ENCODE peak calls at places on chromosomes 13 and 19, in seven cellular contexts. R is lung; B is choroid plexus epithelial cell; C is IMR-90; Y is CD4-positive, alpha-beta T cell; J is dorsolateral prefrontal cortex; S is SK-N-SH. L is an unnamed sample.

GRCh38 chr19:8561071-8561764 is 16.0 kb downstream of the MYO1F start:
- DNase-seq in R (no peak), B (no peak), C (no peak), Y (no peak), J (no peak), S (no peak), L (no peak)

GRCh38 chr19:15995536-15995935 is 46.7 kb downstream of the OR10H4 start:
- DNase-seq in R (no peak), B (no peak), C (no peak), Y (no peak), J (no peak), S (no peak), L (no peak)

GRCh38 chr19:15412832-15413231 is 6.0 kb downstream of the AKAP8L start:
- DNase-seq in R (no peak), B (peak; percentile 35), C (no peak), Y (no peak), J (no peak), S (no peak), L (no peak)

GRCh38 chr19:8358948-8359347 is 5.0 kb upstream of the ANGPTL4 start:
- DNase-seq in R (no peak), B (no peak), C (no peak), Y (no peak), J (no peak), S (no peak), L (no peak)

GRCh38 chr19:19434483-19435045 is 29.1 kb downstream of the GATAD2A start:
- DNase-seq in R (no peak), B (peak; percentile 30), C (peak; percentile 39), Y (no peak), J (no peak), S (no peak), L (peak; percentile 54)

GRCh38 chr13:26198116-26198515 is 24.0 kb downstream of the RNF6 start:
- DNase-seq in R (no peak), B (no peak), C (no peak), Y (no peak), J (no peak), S (no peak), L (no peak)

GRCh38 chr13:26616126-26616525 is 58.6 kb downstream of the WASF3 start:
- DNase-seq in R (no peak), B (peak; percentile 52), C (peak; percentile 72), Y (no peak), J (no peak), S (no peak), L (no peak)

GRCh38 chr19:7987084-7987768 is 18.2 kb downstream of the ELAVL1 start:
- DNase-seq in R (no peak), B (no peak), C (no peak), Y (no peak), J (no peak), S (no peak), L (no peak)

GRCh38 chr13:46666727-46667456 is 113.9 kb downstream of the LRCH1 start:
- DNase-seq in R (no peak), B (no peak), C (no peak), Y (no peak), J (no peak), S (no peak), L (no peak)

GRCh38 chr19:36060430-36060829 is 5.7 kb downstream of the WDR62 start:
- DNase-seq in R (no peak), B (peak; percentile 86), C (peak; percentile 63), Y (no peak), J (peak; percentile 33), S (peak; percentile 61), L (peak; percentile 74)

GRCh38 chr19:6632002-6632621 is 37.8 kb downstream of the TNFSF14 start:
- DNase-seq in R (peak; percentile 79), B (peak; percentile 84), C (peak; percentile 64), Y (peak; percentile 39), J (peak; percentile 61), S (peak; percentile 58), L (peak; percentile 91)

GRCh38 chr19:46546194-46546896 is 50.7 kb upstream of the PNMA8B start:
- DNase-seq in R (peak; percentile 77), B (peak; percentile 77), C (peak; percentile 14), Y (no peak), J (no peak), S (peak; percentile 62), L (peak; percentile 56)

GRCh38 chr13:40595693-40596092 is 70.7 kb downstream of the FOXO1 start:
- DNase-seq in R (no peak), B (no peak), C (no peak), Y (no peak), J (no peak), S (no peak), L (no peak)

GRCh38 chr13:105047676-105048295 is 1487.7 kb downstream of the EFNB2 start:
- DNase-seq in R (no peak), B (peak; percentile 11), C (no peak), Y (no peak), J (no peak), S (no peak), L (no peak)

GRCh38 chr19:8638078-8638619 is 7.7 kb downstream of the NFILZ start:
- DNase-seq in R (peak; percentile 35), B (peak; percentile 78), C (peak; percentile 21), Y (no peak), J (no peak), S (no peak), L (peak; percentile 21)

GRCh38 chr13:92175330-92175729 is 776.9 kb downstream of the GPC5 start:
- DNase-seq in R (no peak), B (peak; percentile 93), C (peak; percentile 62), Y (no peak), J (no peak), S (peak; percentile 62), L (peak; percentile 37)

GRCh38 chr13:80039000-80039399 is 301.9 kb downstream of the SPRY2 start:
- DNase-seq in R (no peak), B (no peak), C (no peak), Y (no peak), J (no peak), S (no peak), L (no peak)

GRCh38 chr13:73187106-73187505 is 128.3 kb downstream of the KLF5 start:
- DNase-seq in R (no peak), B (no peak), C (no peak), Y (no peak), J (no peak), S (no peak), L (no peak)

GRCh38 chr13:40063743-40064142 is 408.3 kb downstream of the COG6 start:
- DNase-seq in R (no peak), B (peak; percentile 29), C (no peak), Y (no peak), J (no peak), S (no peak), L (no peak)

GRCh38 chr13:30743319-30744055 is 8.1 kb downstream of the ALOX5AP start:
- DNase-seq in R (peak; percentile 44), B (peak; percentile 98), C (peak; percentile 99), Y (no peak), J (no peak), S (no peak), L (peak; percentile 71)

GRCh38 chr13:22091222-22091970 is 420.5 kb downstream of the FGF9 start:
- DNase-seq in R (no peak), B (no peak), C (peak; percentile 79), Y (no peak), J (no peak), S (no peak), L (no peak)

GRCh38 chr13:76816394-76816793 is 69.8 kb downstream of the KCTD12 start:
- DNase-seq in R (no peak), B (no peak), C (no peak), Y (no peak), J (peak; percentile 30), S (no peak), L (no peak)

GRCh38 chr13:47232516-47232915 is 335.7 kb upstream of the HTR2A start:
- DNase-seq in R (no peak), B (no peak), C (no peak), Y (no peak), J (no peak), S (no peak), L (no peak)

DNA sequence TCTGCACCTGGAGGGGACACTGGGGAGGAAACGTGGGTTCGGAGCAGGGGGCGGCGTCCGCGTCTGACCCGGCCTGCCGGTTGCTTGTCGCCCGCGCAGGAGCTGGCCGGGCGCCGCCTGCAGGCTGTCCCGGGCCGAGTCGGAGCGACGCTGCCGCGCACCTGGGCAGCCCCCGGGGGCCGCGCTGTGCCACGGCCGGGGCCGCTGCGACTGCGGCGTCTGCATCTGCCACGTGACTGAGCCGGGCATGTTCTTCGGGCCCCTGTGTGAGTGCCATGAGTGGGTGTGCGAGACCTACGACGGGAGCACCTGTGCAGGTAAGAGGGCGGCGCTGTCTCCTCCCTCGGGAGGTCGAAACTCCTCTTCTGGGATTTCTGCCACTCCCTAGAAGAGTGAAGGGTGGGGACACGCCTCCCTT is 1.3 kb downstream of the ITGBL1 start:
- DNase-seq in R (peak; percentile 32), B (no peak), C (no peak), Y (no peak), J (peak; percentile 16), S (peak; percentile 72), L (peak; percentile 20)
- TF ChIP-seq CTCF in R (no peak), B (peak; percentile 24), C (peak; percentile 19), Y (no peak), J (peak; percentile 23), S (peak; percentile 69), L (peak; percentile 20)

DNA sequence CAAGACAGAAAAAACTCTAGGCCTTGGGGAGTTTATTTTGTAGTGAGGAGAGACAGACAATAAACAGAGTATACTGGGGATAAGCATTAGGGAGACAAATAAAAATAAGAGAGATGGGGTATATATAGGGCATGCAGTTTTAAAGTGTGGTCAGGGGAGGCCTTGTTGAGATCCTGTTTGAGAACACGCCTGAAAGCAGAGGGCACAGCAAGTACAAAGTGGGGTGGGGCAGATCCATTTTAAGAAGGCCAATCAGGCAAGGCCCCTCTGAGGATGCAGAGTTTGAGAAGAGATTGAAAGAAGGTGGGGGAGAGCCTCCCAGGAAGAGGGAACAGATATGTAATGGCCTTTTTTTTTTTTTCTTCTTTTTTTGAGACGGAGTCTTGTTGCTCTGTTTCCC is 2.1 kb downstream of the PPP2R1A start:
- DNase-seq in R (no peak), B (no peak), C (no peak), Y (no peak), J (no peak), S (no peak), L (peak; percentile 57)
- TF ChIP-seq CTCF in R (no peak), B (no peak), C (no peak), Y (no peak), J (no peak), S (no peak), L (no peak)

GRCh38 chr19:38592940-38593339 is 24.8 kb downstream of the MAP4K1 start:
- DNase-seq in R (no peak), B (no peak), C (no peak), Y (no peak), J (no peak), S (peak; percentile 22), L (no peak)
- TF ChIP-seq CTCF in R (no peak), B (peak; percentile 5), C (no peak), Y (no peak), J (no peak), S (no peak), L (no peak)

DNA sequence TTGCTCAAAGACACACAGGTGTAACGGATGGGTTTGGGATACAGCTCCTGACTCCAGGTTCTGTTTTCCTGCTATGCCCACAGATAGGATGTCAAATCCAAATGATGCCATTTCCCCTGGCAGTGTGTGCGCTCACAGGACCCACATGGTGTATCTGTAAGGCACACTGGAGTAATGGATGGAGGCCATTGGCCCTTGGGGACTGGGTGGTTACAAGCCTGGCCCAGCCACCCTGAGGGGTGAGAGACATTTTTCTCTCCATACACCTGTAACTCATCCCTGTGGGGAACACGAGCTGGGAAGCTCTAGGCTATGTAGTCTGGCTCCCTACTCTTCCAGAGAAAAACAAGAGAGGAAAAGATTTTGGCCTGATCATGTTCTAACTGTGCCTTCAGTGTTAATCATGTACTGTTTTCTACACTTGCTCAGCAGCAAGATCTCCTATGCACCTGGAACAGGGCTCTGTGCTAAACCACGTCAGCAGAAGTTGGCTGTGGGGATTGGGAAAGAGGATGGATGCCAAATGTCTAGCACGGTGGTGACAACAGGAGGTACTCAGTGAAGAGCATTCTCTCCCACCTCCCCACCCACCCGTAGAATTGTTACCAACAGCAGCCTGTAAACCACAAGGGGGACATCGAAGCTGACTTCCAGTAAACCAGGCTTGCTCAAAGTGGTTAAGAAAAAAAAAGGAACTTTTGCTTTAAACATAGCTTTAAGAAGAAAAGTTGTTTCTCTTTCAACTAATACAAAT is 237.0 kb downstream of the LACC1 start:
- DNase-seq in R (no peak), B (peak; percentile 30), C (peak; percentile 18), Y (no peak), J (no peak), S (no peak), L (no peak)
- TF ChIP-seq CTCF in R (no peak), B (peak; percentile 41), C (peak; percentile 10), Y (no peak), J (no peak), S (no peak), L (no peak)

L was measured in testis.